ENCODE peak calls at places on chromosome 2, in ten cellular contexts. One of them, this sample, is unnamed.

GRCh38 chr2:60096556-60096955 is 456.9 kb downstream of the BCL11A start:
- DNase-seq in coronary artery: no peak
- DNase-seq in fibroblast of the aortic adventitia: no peak
- DNase-seq in AG04450: no peak
- DNase-seq in OCI-LY7: no peak
- DNase-seq in lung: no peak
- DNase-seq in GM06990: no peak
- DNase-seq in sigmoid colon: no peak
- DNase-seq in nephron progenitor cell: no peak
- DNase-seq in PC-3: no peak
- DNase-seq in this sample: no peak

GRCh38 chr2:62760555-62760954 is 55.0 kb downstream of the EHBP1 start:
- DNase-seq in GM06990: no peak
- DNase-seq in PC-3: peak
- DNase-seq in sigmoid colon: no peak
- DNase-seq in nephron progenitor cell: no peak
- DNase-seq in lung: no peak
- DNase-seq in AG04450: no peak
- DNase-seq in coronary artery: no peak
- DNase-seq in fibroblast of the aortic adventitia: peak
- DNase-seq in OCI-LY7: no peak
- DNase-seq in this sample: no peak

GRCh38 chr2:24353364-24353763 is 7.0 kb downstream of the ITSN2 start:
- DNase-seq in OCI-LY7: no peak
- DNase-seq in coronary artery: no peak
- DNase-seq in GM06990: no peak
- DNase-seq in nephron progenitor cell: no peak
- DNase-seq in PC-3: no peak
- DNase-seq in sigmoid colon: no peak
- DNase-seq in fibroblast of the aortic adventitia: no peak
- DNase-seq in lung: no peak
- DNase-seq in AG04450: no peak
- DNase-seq in this sample: no peak

GRCh38 chr2:162221064-162221463 is 22.2 kb downstream of the FAP start:
- DNase-seq in fibroblast of the aortic adventitia: peak
- DNase-seq in nephron progenitor cell: peak
- DNase-seq in AG04450: no peak
- DNase-seq in PC-3: peak
- DNase-seq in coronary artery: peak
- DNase-seq in sigmoid colon: peak
- DNase-seq in OCI-LY7: peak
- DNase-seq in lung: peak
- DNase-seq in GM06990: peak
- DNase-seq in this sample: peak

GRCh38 chr2:165698621-165698946 is 95.5 kb downstream of the GALNT3 start:
- DNase-seq in sigmoid colon: no peak
- DNase-seq in nephron progenitor cell: peak
- DNase-seq in PC-3: peak
- DNase-seq in OCI-LY7: peak
- DNase-seq in AG04450: peak
- DNase-seq in GM06990: no peak
- DNase-seq in lung: no peak
- DNase-seq in fibroblast of the aortic adventitia: peak
- DNase-seq in coronary artery: no peak
- DNase-seq in this sample: no peak

GRCh38 chr2:235940330-235940729 is 227.9 kb downstream of the GBX2 start:
- DNase-seq in fibroblast of the aortic adventitia: peak
- DNase-seq in lung: no peak
- DNase-seq in AG04450: peak
- DNase-seq in nephron progenitor cell: no peak
- DNase-seq in GM06990: no peak
- DNase-seq in PC-3: no peak
- DNase-seq in sigmoid colon: peak
- DNase-seq in coronary artery: no peak
- DNase-seq in OCI-LY7: no peak
- DNase-seq in this sample: no peak

GRCh38 chr2:132256251-132256902 is 94.6 kb upstream of the ANKRD30BL start:
- DNase-seq in GM06990: no peak
- DNase-seq in OCI-LY7: no peak
- DNase-seq in nephron progenitor cell: no peak
- DNase-seq in fibroblast of the aortic adventitia: no peak
- DNase-seq in PC-3: no peak
- DNase-seq in AG04450: no peak
- DNase-seq in lung: no peak
- DNase-seq in coronary artery: no peak
- DNase-seq in sigmoid colon: no peak
- DNase-seq in this sample: no peak

GRCh38 chr2:46267616-46268015 is 29.6 kb upstream of the EPAS1 start:
- DNase-seq in coronary artery: no peak
- DNase-seq in lung: no peak
- DNase-seq in nephron progenitor cell: no peak
- DNase-seq in fibroblast of the aortic adventitia: peak
- DNase-seq in AG04450: no peak
- DNase-seq in GM06990: no peak
- DNase-seq in OCI-LY7: no peak
- DNase-seq in sigmoid colon: no peak
- DNase-seq in PC-3: no peak
- DNase-seq in this sample: no peak

GRCh38 chr2:20562540-20563225 is 88.2 kb downstream of the HS1BP3 start:
- DNase-seq in GM06990: no peak
- DNase-seq in sigmoid colon: no peak
- DNase-seq in AG04450: no peak
- DNase-seq in fibroblast of the aortic adventitia: no peak
- DNase-seq in coronary artery: no peak
- DNase-seq in PC-3: no peak
- DNase-seq in OCI-LY7: no peak
- DNase-seq in nephron progenitor cell: no peak
- DNase-seq in lung: no peak
- DNase-seq in this sample: no peak
- TF ChIP-seq CTCF in GM06990: peak
- TF ChIP-seq CTCF in sigmoid colon: no peak
- TF ChIP-seq CTCF in AG04450: peak
- TF ChIP-seq CTCF in fibroblast of the aortic adventitia: no peak
- TF ChIP-seq CTCF in coronary artery: no peak
- TF ChIP-seq CTCF in PC-3: no peak
- TF ChIP-seq CTCF in OCI-LY7: no peak
- TF ChIP-seq CTCF in nephron progenitor cell: no peak
- TF ChIP-seq CTCF in lung: no peak
- TF ChIP-seq CTCF in this sample: no peak

GRCh38 chr2:121902171-121902591 is 146.7 kb downstream of the TSN start:
- DNase-seq in GM06990: no peak
- DNase-seq in fibroblast of the aortic adventitia: no peak
- DNase-seq in sigmoid colon: no peak
- DNase-seq in lung: no peak
- DNase-seq in nephron progenitor cell: no peak
- DNase-seq in OCI-LY7: no peak
- DNase-seq in AG04450: no peak
- DNase-seq in coronary artery: no peak
- DNase-seq in PC-3: no peak
- DNase-seq in this sample: no peak
- TF ChIP-seq CTCF in GM06990: peak
- TF ChIP-seq CTCF in fibroblast of the aortic adventitia: no peak
- TF ChIP-seq CTCF in sigmoid colon: no peak
- TF ChIP-seq CTCF in lung: no peak
- TF ChIP-seq CTCF in nephron progenitor cell: no peak
- TF ChIP-seq CTCF in OCI-LY7: peak
- TF ChIP-seq CTCF in AG04450: no peak
- TF ChIP-seq CTCF in coronary artery: no peak
- TF ChIP-seq CTCF in PC-3: peak
- TF ChIP-seq CTCF in this sample: no peak

GRCh38 chr2:229784791-229785190 is 70.4 kb upstream of the DNER start:
- DNase-seq in coronary artery: no peak
- DNase-seq in GM06990: no peak
- DNase-seq in PC-3: no peak
- DNase-seq in AG04450: no peak
- DNase-seq in sigmoid colon: no peak
- DNase-seq in lung: no peak
- DNase-seq in nephron progenitor cell: no peak
- DNase-seq in OCI-LY7: no peak
- DNase-seq in fibroblast of the aortic adventitia: peak
- DNase-seq in this sample: no peak

GRCh38 chr2:229783108-229783721 is 68.9 kb upstream of the DNER start:
- DNase-seq in OCI-LY7: no peak
- DNase-seq in coronary artery: no peak
- DNase-seq in PC-3: no peak
- DNase-seq in sigmoid colon: no peak
- DNase-seq in nephron progenitor cell: no peak
- DNase-seq in lung: no peak
- DNase-seq in AG04450: no peak
- DNase-seq in GM06990: no peak
- DNase-seq in fibroblast of the aortic adventitia: no peak
- DNase-seq in this sample: no peak

GRCh38 chr2:229777716-229778115 is 63.4 kb upstream of the DNER start:
- DNase-seq in fibroblast of the aortic adventitia: no peak
- DNase-seq in PC-3: no peak
- DNase-seq in lung: no peak
- DNase-seq in coronary artery: no peak
- DNase-seq in OCI-LY7: no peak
- DNase-seq in GM06990: no peak
- DNase-seq in nephron progenitor cell: no peak
- DNase-seq in sigmoid colon: no peak
- DNase-seq in AG04450: no peak
- DNase-seq in this sample: no peak

GRCh38 chr2:229779650-229780049 is 65.3 kb upstream of the DNER start:
- DNase-seq in coronary artery: no peak
- DNase-seq in lung: no peak
- DNase-seq in fibroblast of the aortic adventitia: no peak
- DNase-seq in OCI-LY7: no peak
- DNase-seq in PC-3: no peak
- DNase-seq in AG04450: no peak
- DNase-seq in sigmoid colon: no peak
- DNase-seq in GM06990: no peak
- DNase-seq in nephron progenitor cell: no peak
- DNase-seq in this sample: no peak

DNA sequence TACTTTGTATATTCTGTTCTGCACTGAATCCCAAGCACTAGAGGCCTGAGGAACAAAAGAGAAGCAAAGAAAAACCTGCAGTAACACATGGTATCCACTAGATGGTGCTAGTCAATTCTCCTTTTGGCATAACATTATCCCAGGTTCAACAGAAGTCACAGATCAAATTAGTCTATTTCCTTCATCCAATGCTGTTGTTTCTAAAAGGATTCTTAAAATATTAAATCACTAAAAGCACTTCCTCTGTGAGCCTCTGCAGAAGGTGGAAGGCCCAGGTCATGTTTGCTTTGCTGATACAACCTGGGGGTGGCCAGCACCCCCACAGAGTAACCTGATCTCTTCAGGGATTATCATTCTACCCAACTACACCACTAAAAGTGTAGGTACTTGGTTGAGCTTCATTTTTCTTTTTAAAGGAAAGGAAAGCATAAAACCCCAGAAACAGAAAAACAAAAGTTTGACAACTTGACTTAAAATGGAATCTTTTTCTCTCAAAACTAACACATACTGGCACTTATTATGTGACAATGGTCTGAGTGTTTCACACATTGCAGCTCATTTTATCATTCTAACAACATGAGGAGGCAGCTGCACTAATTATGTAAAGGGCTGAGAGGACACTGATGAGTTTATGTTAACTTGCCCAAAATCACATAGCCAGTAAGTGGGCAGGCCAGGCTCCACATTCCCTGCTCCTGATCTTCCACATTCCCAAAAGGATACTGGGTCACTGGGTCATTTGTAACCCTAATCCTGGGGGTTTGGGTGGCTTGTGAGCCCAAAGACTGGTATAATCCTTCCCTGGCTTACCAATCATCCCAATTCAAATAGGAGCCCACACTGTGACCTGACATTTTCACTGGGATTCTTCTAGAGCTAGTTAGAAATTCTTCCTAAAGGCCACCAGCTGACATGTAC is 66.8 kb upstream of the DNER start:
- DNase-seq in OCI-LY7: peak
- DNase-seq in lung: no peak
- DNase-seq in GM06990: no peak
- DNase-seq in coronary artery: no peak
- DNase-seq in AG04450: peak
- DNase-seq in nephron progenitor cell: peak
- DNase-seq in PC-3: peak
- DNase-seq in fibroblast of the aortic adventitia: peak
- DNase-seq in sigmoid colon: no peak
- DNase-seq in this sample: no peak
- TF ChIP-seq CTCF in OCI-LY7: peak
- TF ChIP-seq CTCF in lung: peak
- TF ChIP-seq CTCF in GM06990: peak
- TF ChIP-seq CTCF in coronary artery: peak
- TF ChIP-seq CTCF in AG04450: peak
- TF ChIP-seq CTCF in nephron progenitor cell: peak
- TF ChIP-seq CTCF in PC-3: peak
- TF ChIP-seq CTCF in fibroblast of the aortic adventitia: peak
- TF ChIP-seq CTCF in sigmoid colon: peak
- TF ChIP-seq CTCF in this sample: peak

GRCh38 chr2:170969030-170969429 is 40.0 kb downstream of the GORASP2 start:
- DNase-seq in sigmoid colon: no peak
- DNase-seq in lung: no peak
- DNase-seq in AG04450: no peak
- DNase-seq in OCI-LY7: no peak
- DNase-seq in nephron progenitor cell: no peak
- DNase-seq in GM06990: no peak
- DNase-seq in coronary artery: no peak
- DNase-seq in fibroblast of the aortic adventitia: no peak
- DNase-seq in PC-3: no peak
- DNase-seq in this sample: no peak

GRCh38 chr2:170968205-170969003 is 39.4 kb downstream of the GORASP2 start:
- DNase-seq in OCI-LY7: no peak
- DNase-seq in GM06990: no peak
- DNase-seq in lung: no peak
- DNase-seq in coronary artery: no peak
- DNase-seq in nephron progenitor cell: no peak
- DNase-seq in AG04450: no peak
- DNase-seq in PC-3: no peak
- DNase-seq in sigmoid colon: no peak
- DNase-seq in fibroblast of the aortic adventitia: no peak
- DNase-seq in this sample: no peak

GRCh38 chr2:170967553-170967952 is 38.5 kb downstream of the GORASP2 start:
- DNase-seq in GM06990: no peak
- DNase-seq in AG04450: no peak
- DNase-seq in OCI-LY7: no peak
- DNase-seq in fibroblast of the aortic adventitia: no peak
- DNase-seq in coronary artery: no peak
- DNase-seq in nephron progenitor cell: no peak
- DNase-seq in lung: no peak
- DNase-seq in PC-3: no peak
- DNase-seq in sigmoid colon: no peak
- DNase-seq in this sample: no peak

GRCh38 chr2:170965446-170966225 is 36.6 kb downstream of the GORASP2 start:
- DNase-seq in coronary artery: no peak
- DNase-seq in PC-3: no peak
- DNase-seq in AG04450: no peak
- DNase-seq in nephron progenitor cell: no peak
- DNase-seq in GM06990: no peak
- DNase-seq in sigmoid colon: no peak
- DNase-seq in OCI-LY7: no peak
- DNase-seq in fibroblast of the aortic adventitia: no peak
- DNase-seq in lung: no peak
- DNase-seq in this sample: no peak

DNA sequence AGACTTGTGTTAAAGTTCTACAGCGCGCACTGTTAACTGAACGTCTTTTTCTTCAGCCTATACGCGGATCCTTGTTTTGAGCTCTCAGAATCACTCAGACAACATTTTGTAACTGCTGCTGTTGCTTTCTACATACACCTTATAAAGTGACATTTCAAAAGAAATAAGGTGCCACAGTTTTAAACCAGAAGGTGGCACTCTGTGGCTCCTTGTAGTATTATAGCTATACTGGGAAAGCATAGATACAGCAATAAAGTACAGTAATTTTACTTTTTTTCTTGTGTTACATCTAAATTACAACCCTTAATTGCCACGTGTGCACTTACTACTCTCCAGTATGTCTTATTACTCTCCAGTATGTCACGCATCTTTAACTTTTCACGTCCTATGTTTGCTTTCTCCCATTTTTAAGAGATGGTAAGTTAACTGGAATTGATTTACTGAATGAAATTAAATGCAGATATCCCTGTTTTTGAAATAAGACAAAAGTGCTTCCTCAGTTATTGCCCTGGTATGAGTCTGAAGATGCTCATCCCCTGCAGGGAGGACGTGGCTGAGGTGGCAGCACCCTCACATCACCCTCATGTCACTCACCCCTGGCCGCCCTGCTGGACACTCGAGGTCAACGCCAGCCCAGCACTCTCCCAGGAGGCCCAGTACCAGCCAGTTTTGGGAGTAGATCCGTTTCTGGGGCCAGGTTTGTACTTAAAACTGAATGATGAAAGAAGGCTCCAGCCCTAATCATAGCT is 37.8 kb downstream of the GORASP2 start:
- DNase-seq in AG04450: no peak
- DNase-seq in nephron progenitor cell: peak
- DNase-seq in GM06990: no peak
- DNase-seq in fibroblast of the aortic adventitia: no peak
- DNase-seq in coronary artery: no peak
- DNase-seq in OCI-LY7: no peak
- DNase-seq in lung: no peak
- DNase-seq in sigmoid colon: no peak
- DNase-seq in PC-3: peak
- DNase-seq in this sample: no peak
- TF ChIP-seq CTCF in AG04450: peak
- TF ChIP-seq CTCF in nephron progenitor cell: peak
- TF ChIP-seq CTCF in GM06990: peak
- TF ChIP-seq CTCF in fibroblast of the aortic adventitia: peak
- TF ChIP-seq CTCF in coronary artery: no peak
- TF ChIP-seq CTCF in OCI-LY7: peak
- TF ChIP-seq CTCF in lung: no peak
- TF ChIP-seq CTCF in sigmoid colon: no peak
- TF ChIP-seq CTCF in PC-3: peak
- TF ChIP-seq CTCF in this sample: no peak